ENCODE peak calls at places on chromosome 22, in five cellular contexts. U is GM12891, D is T-helper 1 cell, E is heart left ventricle, G is activated gamma-delta T cell treated with Interleukin-2 at 50 U/mL for 16 hours. A is an unnamed sample.

GRCh38 chr22:48448821-48449220 is 1378.9 kb downstream of the BRD1 start:
- DNase-seq in U (no peak), D (no peak), E (no peak), G (no peak), A (no peak)

GRCh38 chr22:23218867-23219251 is 38.5 kb downstream of the BCR start:
- DNase-seq in U (no peak), D (no peak), E (no peak), G (no peak), A (no peak)

GRCh38 chr22:41382098-41382578 is 396 bp downstream of the TEF start:
- DNase-seq in U (peak), D (peak), E (peak), G (peak), A (peak)

GRCh38 chr22:20238567-20239062 is 29.5 kb downstream of the RTN4R start:
- DNase-seq in U (peak), D (peak), E (peak), G (peak), A (peak)

GRCh38 chr22:22103078-22103593 is 120.5 kb upstream of the TOP3B start:
- DNase-seq in U (no peak), D (peak), E (no peak), G (no peak), A (no peak)

GRCh38 chr22:35418088-35418487 is 18.1 kb downstream of the MCM5 start:
- DNase-seq in U (no peak), D (no peak), E (no peak), G (no peak), A (no peak)

GRCh38 chr22:30210235-30210831 is 36.2 kb downstream of the LIF start:
- DNase-seq in U (no peak), D (no peak), E (no peak), G (no peak), A (no peak)

GRCh38 chr22:41094036-41094435 is 1.6 kb downstream of the EP300 start:
- DNase-seq in U (no peak), D (peak), E (no peak), G (no peak), A (no peak)

GRCh38 chr22:26805131-26805530 is 147.7 kb downstream of the MIAT start:
- DNase-seq in U (no peak), D (no peak), E (no peak), G (no peak), A (no peak)

GRCh38 chr22:45091254-45091854 is 72.4 kb upstream of the NUP50 start:
- DNase-seq in U (no peak), D (no peak), E (no peak), G (no peak), A (no peak)

GRCh38 chr22:31339148-31339832 is 6.9 kb downstream of the PATZ1 start:
- DNase-seq in U (no peak), D (no peak), E (no peak), G (no peak), A (no peak)

GRCh38 chr22:44884968-44885805 is 124.6 kb downstream of the PHF21B start:
- DNase-seq in U (no peak), D (no peak), E (peak), G (no peak), A (no peak)

GRCh38 chr22:17552737-17553136 is 10.6 kb upstream of the SLC25A18 start:
- DNase-seq in U (no peak), D (no peak), E (no peak), G (no peak), A (no peak)

GRCh38 chr22:46045459-46046298 is 68.7 kb upstream of the WNT7B start:
- DNase-seq in U (no peak), D (no peak), E (no peak), G (no peak), A (no peak)